ENCODE peak calls at places on chromosome 5, in six cellular contexts. F, Q, M, Y, R and Z are unnamed samples.

GRCh38 chr5:157308826-157309465 is 43.0 kb downstream of the CYFIP2 start:
- DNase-seq in F (no peak), Q (no peak), M (peak), Y (peak), R (peak), Z (no peak)

GRCh38 chr5:116145416-116145815 is 60.6 kb downstream of the COMMD10 start:
- DNase-seq in F (no peak), Q (no peak), M (no peak), Y (no peak), R (no peak), Z (no peak)

GRCh38 chr5:81717221-81717620 is 33.7 kb downstream of the SSBP2 start:
- DNase-seq in F (no peak), Q (no peak), M (peak), Y (no peak), R (peak), Z (no peak)

GRCh38 chr5:50299896-50300295 is 141.2 kb downstream of the EMB start:
- DNase-seq in F (no peak), Q (no peak), M (no peak), Y (no peak), R (no peak), Z (no peak)

GRCh38 chr5:149938272-149938671 is 6.3 kb downstream of the PDE6A start:
- DNase-seq in F (no peak), Q (peak), M (peak), Y (no peak), R (peak), Z (no peak)

GRCh38 chr5:175824621-175825020 is 46.8 kb upstream of the CPLX2 start:
- DNase-seq in F (no peak), Q (no peak), M (no peak), Y (no peak), R (no peak), Z (no peak)

GRCh38 chr5:163759000-163759730 is 253.7 kb downstream of the MAT2B start:
- DNase-seq in F (no peak), Q (no peak), M (no peak), Y (no peak), R (no peak), Z (no peak)

GRCh38 chr5:13985736-13986418 is 41.4 kb upstream of the DNAH5 start:
- DNase-seq in F (peak), Q (no peak), M (peak), Y (no peak), R (peak), Z (peak)

GRCh38 chr5:180830253-180831138 is 27.9 kb upstream of the MGAT1 start:
- DNase-seq in F (no peak), Q (peak), M (no peak), Y (peak), R (peak), Z (no peak)

GRCh38 chr5:138011991-138012390 is 20.9 kb downstream of the FAM13B start:
- DNase-seq in F (no peak), Q (no peak), M (no peak), Y (no peak), R (no peak), Z (no peak)

GRCh38 chr5:150492621-150493020 is 15.3 kb upstream of the NDST1 start:
- DNase-seq in F (no peak), Q (no peak), M (peak), Y (no peak), R (peak), Z (no peak)

GRCh38 chr5:19035816-19036215 is 952.2 kb downstream of the CDH18 start:
- DNase-seq in F (no peak), Q (no peak), M (no peak), Y (no peak), R (no peak), Z (no peak)

GRCh38 chr5:531749-532315 is 7.6 kb upstream of the SLC9A3 start:
- DNase-seq in F (no peak), Q (no peak), M (no peak), Y (no peak), R (no peak), Z (no peak)

GRCh38 chr5:115962565-115963402 is 509 bp downstream of the LVRN start:
- DNase-seq in F (no peak), Q (peak), M (peak), Y (peak), R (no peak), Z (no peak)

GRCh38 chr5:125012727-125013451 is 266.4 kb upstream of the ZNF608 start:
- DNase-seq in F (no peak), Q (no peak), M (peak), Y (no peak), R (no peak), Z (no peak)

GRCh38 chr5:135034186-135034962 is at the start of gene PITX1:
- DNase-seq in F (no peak), Q (peak), M (peak), Y (peak), R (peak), Z (peak)

GRCh38 chr5:84614907-84615306 is 230.2 kb upstream of the EDIL3 start:
- DNase-seq in F (no peak), Q (no peak), M (no peak), Y (no peak), R (no peak), Z (no peak)

GRCh38 chr5:129963359-129963758 is 59.1 kb downstream of the CHSY3 start:
- DNase-seq in F (no peak), Q (no peak), M (peak), Y (no peak), R (peak), Z (peak)

GRCh38 chr5:108728566-108729305 is 19.0 kb upstream of the FER start:
- DNase-seq in F (no peak), Q (no peak), M (no peak), Y (peak), R (no peak), Z (no peak)

GRCh38 chr5:114184006-114184405 is 177.9 kb upstream of the KCNN2 start:
- DNase-seq in F (no peak), Q (no peak), M (peak), Y (no peak), R (peak), Z (peak)

GRCh38 chr5:142087920-142088679 is 20.5 kb upstream of the NDFIP1 start:
- DNase-seq in F (no peak), Q (no peak), M (no peak), Y (no peak), R (no peak), Z (no peak)

GRCh38 chr5:1036504-1037122 is 28.0 kb downstream of the NKD2 start:
- DNase-seq in F (no peak), Q (no peak), M (no peak), Y (no peak), R (no peak), Z (no peak)

GRCh38 chr5:157519579-157520253 is 55.9 kb downstream of the ADAM19 start:
- DNase-seq in F (no peak), Q (peak), M (no peak), Y (no peak), R (no peak), Z (no peak)

GRCh38 chr5:92687793-92688467 is 893.1 kb downstream of the NR2F1-AS1 start:
- DNase-seq in F (no peak), Q (no peak), M (peak), Y (peak), R (peak), Z (peak)

GRCh38 chr5:138083702-138084101 is at the start of gene WNT8A:
- DNase-seq in F (no peak), Q (no peak), M (no peak), Y (no peak), R (no peak), Z (no peak)

GRCh38 chr5:176870110-176870591 is 29.0 kb downstream of the HK3 start:
- DNase-seq in F (no peak), Q (peak), M (peak), Y (peak), R (peak), Z (no peak)

GRCh38 chr5:53478411-53479044 is 1.9 kb upstream of the FST start:
- DNase-seq in F (no peak), Q (peak), M (peak), Y (peak), R (peak), Z (no peak)

GRCh38 chr5:61309115-61309514 is 22.9 kb upstream of the ZSWIM6 start:
- DNase-seq in F (no peak), Q (no peak), M (no peak), Y (no peak), R (no peak), Z (no peak)

GRCh38 chr5:61307196-61307590 is 24.9 kb upstream of the ZSWIM6 start:
- DNase-seq in F (no peak), Q (no peak), M (peak), Y (no peak), R (no peak), Z (no peak)

GRCh38 chr5:61307611-61308010 is 24.4 kb upstream of the ZSWIM6 start:
- DNase-seq in F (no peak), Q (no peak), M (peak), Y (no peak), R (no peak), Z (no peak)

GRCh38 chr5:61306531-61307195 is 25.4 kb upstream of the ZSWIM6 start:
- DNase-seq in F (no peak), Q (no peak), M (peak), Y (no peak), R (peak), Z (no peak)

DNA sequence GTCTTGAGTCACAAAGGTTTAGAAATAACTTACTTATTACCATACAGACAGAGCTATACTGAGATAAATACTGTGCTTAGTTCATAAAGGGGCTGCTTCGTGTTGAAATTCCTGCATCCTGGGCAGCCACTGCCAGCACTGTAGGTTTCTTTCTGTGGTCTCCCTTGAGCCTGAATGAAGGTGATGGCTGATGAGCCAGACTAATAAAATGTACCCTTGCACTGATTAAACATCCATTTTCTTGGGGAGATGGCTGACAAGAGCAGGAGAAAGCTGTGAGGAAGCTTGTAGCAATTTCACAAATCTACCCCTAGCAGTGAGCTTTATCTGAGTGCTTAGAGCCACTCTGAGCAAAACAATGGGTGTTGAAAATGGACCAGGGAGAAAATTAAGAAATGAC is 23.4 kb upstream of the ZSWIM6 start:
- DNase-seq in F (no peak), Q (no peak), M (no peak), Y (no peak), R (no peak), Z (no peak)
- H3K4me3 ChIP-seq in F (no peak), Q (no peak), M (no peak), Y (no peak), R (no peak), Z (no peak)

DNA sequence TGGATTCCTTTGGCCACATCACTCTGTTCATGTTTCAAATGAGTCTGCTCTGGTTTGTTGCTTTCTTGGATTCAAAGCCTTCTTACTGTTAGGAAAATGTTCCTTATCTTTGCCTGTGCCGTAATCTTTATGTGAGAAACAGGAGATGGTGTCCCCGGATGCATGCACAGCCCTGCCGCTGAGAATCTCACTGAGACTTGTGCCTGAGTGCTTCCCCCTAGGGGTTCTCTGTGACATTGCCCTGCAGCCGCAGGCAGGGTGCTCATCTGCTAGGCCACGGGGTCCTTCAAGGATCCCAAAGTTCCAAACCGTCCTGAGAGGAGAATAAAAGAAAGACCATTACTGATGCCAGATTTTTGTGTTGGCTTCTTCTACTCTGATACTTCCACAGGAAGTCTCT is 81.4 kb upstream of the ANKRD55 start:
- DNase-seq in F (no peak), Q (no peak), M (no peak), Y (peak), R (peak), Z (no peak)
- TF ChIP-seq CTCF in F (no peak), Q (no peak), M (peak), Y (peak), R (peak), Z (peak)

GRCh38 chr5:65926276-65926761 is at the start of gene ERBIN:
- DNase-seq in F (peak), Q (peak), M (peak), Y (peak), R (peak), Z (peak)

GRCh38 chr5:65926893-65927292 is 518 bp downstream of the ERBIN start:
- DNase-seq in F (no peak), Q (peak), M (peak), Y (peak), R (peak), Z (no peak)

GRCh38 chr5:65928860-65929259 is 2.5 kb downstream of the ERBIN start:
- DNase-seq in F (no peak), Q (no peak), M (no peak), Y (no peak), R (no peak), Z (no peak)

GRCh38 chr5:65927497-65928340 is 1.3 kb downstream of the ERBIN start:
- DNase-seq in F (no peak), Q (no peak), M (peak), Y (peak), R (peak), Z (peak)

GRCh38 chr5:65928341-65928752 is 2.0 kb downstream of the ERBIN start:
- DNase-seq in F (no peak), Q (no peak), M (no peak), Y (no peak), R (peak), Z (no peak)
- H3K4me3 ChIP-seq in F (peak), Q (peak), M (peak), Y (peak), R (peak), Z (peak)

GRCh38 chr5:75336625-75337336 is at the start of gene HMGCR:
- DNase-seq in F (peak), Q (peak), M (peak), Y (peak), R (peak), Z (peak)
- TF ChIP-seq CTCF in F (peak), Q (peak), M (peak), Y (peak), R (peak), Z (no peak)

DNA sequence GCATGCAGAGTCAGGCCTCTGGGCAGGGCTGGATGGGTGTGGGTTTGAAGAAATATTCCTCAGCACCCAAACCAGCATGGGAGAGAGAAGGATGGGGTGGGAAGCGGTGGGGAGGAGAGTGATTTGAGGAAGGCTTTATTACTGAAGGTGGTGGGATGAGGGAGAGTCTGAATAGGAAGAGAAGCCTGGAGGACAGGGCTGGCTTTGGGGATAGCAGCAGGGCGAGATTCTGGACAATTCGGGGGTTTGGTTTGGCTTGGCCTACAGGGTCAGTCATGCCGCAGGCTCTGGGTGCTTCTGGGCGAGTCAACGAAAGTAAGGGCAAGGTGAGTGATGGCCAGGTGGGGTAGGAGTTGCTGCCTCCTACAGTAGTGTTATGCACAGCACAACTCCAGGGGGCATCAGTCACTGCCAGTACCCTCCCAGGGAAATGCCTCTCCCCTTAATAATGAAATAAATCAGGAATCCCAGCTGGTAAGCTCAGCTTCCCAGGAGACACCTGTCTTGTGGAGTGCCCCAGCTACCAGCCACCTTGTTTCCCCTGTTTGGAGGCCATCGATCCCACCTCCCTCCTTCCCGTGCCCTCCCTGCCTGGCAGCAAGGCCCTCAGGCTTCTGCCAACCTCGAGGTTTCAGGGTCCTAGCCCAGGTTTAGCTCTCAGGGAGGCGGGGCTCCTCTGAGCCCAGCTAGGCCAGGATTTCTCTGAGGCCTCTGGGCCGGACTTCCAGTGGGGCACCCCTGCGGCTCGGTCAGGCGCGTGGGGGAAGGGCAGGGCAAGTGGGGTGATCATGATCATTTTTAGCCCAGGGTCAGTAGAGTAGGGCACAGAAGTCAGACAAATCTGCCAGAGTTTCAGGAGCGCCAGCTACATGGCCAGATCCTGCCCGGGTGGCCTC is 741 bp upstream of the NKX2-5 start:
- DNase-seq in F (no peak), Q (no peak), M (no peak), Y (peak), R (no peak), Z (no peak)
- H3K4me3 ChIP-seq in F (peak), Q (no peak), M (no peak), Y (peak), R (no peak), Z (no peak)

GRCh38 chr5:32241034-32241783 is 67.1 kb upstream of the GOLPH3 start:
- DNase-seq in F (no peak), Q (no peak), M (no peak), Y (no peak), R (no peak), Z (no peak)

GRCh38 chr5:32239385-32239784 is 65.3 kb upstream of the GOLPH3 start:
- DNase-seq in F (no peak), Q (no peak), M (no peak), Y (no peak), R (no peak), Z (no peak)

GRCh38 chr5:32245742-32246141 is 67.0 kb downstream of the MTMR12 start:
- DNase-seq in F (no peak), Q (no peak), M (no peak), Y (no peak), R (no peak), Z (no peak)

GRCh38 chr5:32249668-32250067 is 63.1 kb downstream of the MTMR12 start:
- DNase-seq in F (no peak), Q (no peak), M (no peak), Y (no peak), R (no peak), Z (no peak)

DNA sequence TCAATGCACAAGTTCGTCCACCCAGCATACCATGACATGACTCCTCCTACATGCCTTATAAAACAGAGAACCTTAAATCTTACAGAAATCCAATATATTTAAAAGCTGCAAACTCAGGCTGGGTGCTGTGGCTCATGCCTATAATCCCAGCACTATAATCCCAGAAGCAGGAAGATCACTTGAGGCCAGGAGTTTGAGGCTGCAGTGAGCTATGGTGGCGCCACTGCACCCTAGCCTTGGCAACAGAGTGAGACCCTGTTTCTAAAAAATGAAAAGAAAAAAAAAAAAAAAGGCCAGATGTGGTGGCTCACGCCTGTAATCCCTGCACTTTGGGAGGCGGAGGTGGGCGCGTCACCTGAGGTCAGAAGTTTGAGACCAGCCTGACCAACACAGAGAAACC is 68.7 kb downstream of the MTMR12 start:
- DNase-seq in F (no peak), Q (no peak), M (no peak), Y (no peak), R (no peak), Z (no peak)
- TF ChIP-seq CTCF in F (no peak), Q (no peak), M (no peak), Y (peak), R (no peak), Z (no peak)